ENCODE peak calls at places on chromosomes 4 and X, in ten cellular contexts. One of them, this sample, is unnamed.

GRCh38 chr4:126124817-126125216 is 810.1 kb downstream of the FAT4 start:
- DNase-seq in activated T-cell treated with anti-CD3 and anti-CD28 coated beads for 1 hour: no peak
- DNase-seq in activated naive CD4-positive, alpha-beta T cell: no peak
- DNase-seq in stimulated activated CD4-positive, alpha-beta T cell treated with anti-CD3 and anti-CD28 coated beads, TNF-alpha, amount 100 ng/mL, for 1 hour: no peak
- DNase-seq in A673: no peak
- DNase-seq in stimulated activated naive CD8-positive, alpha-beta T cell treated with anti-CD3 and anti-CD28 coated beads, Interleukin-15, Interleukin-2, amounts not matched to agents 100 U/mL and 50 U/mL, for 24 hours: no peak
- DNase-seq in uterus: no peak
- DNase-seq in D341Med: no peak
- DNase-seq in activated CD4-positive, CD25-positive, alpha-beta regulatory T cell treated with anti-CD3 and anti-CD28 coated beads, Interleukin-2, amount 50 U/mL, for 72 hours: no peak
- DNase-seq in endothelial cell: no peak
- DNase-seq in this sample: no peak

GRCh38 chrX:95764972-95765451 is 919.6 kb upstream of the DIAPH2 start:
- DNase-seq in activated CD4-positive, CD25-positive, alpha-beta regulatory T cell treated with anti-CD3 and anti-CD28 coated beads, Interleukin-2, amount 50 U/mL, for 72 hours: no peak
- DNase-seq in activated naive CD4-positive, alpha-beta T cell: no peak
- DNase-seq in D341Med: peak; percentile 32
- DNase-seq in endothelial cell: no peak
- DNase-seq in uterus: no peak
- DNase-seq in stimulated activated naive CD8-positive, alpha-beta T cell treated with anti-CD3 and anti-CD28 coated beads, Interleukin-15, Interleukin-2, amounts not matched to agents 100 U/mL and 50 U/mL, for 24 hours: no peak
- DNase-seq in stimulated activated CD4-positive, alpha-beta T cell treated with anti-CD3 and anti-CD28 coated beads, TNF-alpha, amount 100 ng/mL, for 1 hour: no peak
- DNase-seq in activated T-cell treated with anti-CD3 and anti-CD28 coated beads for 1 hour: no peak
- DNase-seq in A673: peak; percentile 74
- DNase-seq in this sample: peak; percentile 61

GRCh38 chr4:78776031-78776728 is at the start of gene BMP2K:
- DNase-seq in activated naive CD4-positive, alpha-beta T cell: peak; percentile 86
- DNase-seq in D341Med: peak; percentile 96
- DNase-seq in A673: peak; percentile 75
- DNase-seq in activated T-cell treated with anti-CD3 and anti-CD28 coated beads for 1 hour: peak; percentile 65
- DNase-seq in uterus: peak; percentile 81
- DNase-seq in stimulated activated CD4-positive, alpha-beta T cell treated with anti-CD3 and anti-CD28 coated beads, TNF-alpha, amount 100 ng/mL, for 1 hour: peak; percentile 62
- DNase-seq in stimulated activated naive CD8-positive, alpha-beta T cell treated with anti-CD3 and anti-CD28 coated beads, Interleukin-15, Interleukin-2, amounts not matched to agents 100 U/mL and 50 U/mL, for 24 hours: peak; percentile 82
- DNase-seq in endothelial cell: peak; percentile 89
- DNase-seq in activated CD4-positive, CD25-positive, alpha-beta regulatory T cell treated with anti-CD3 and anti-CD28 coated beads, Interleukin-2, amount 50 U/mL, for 72 hours: peak; percentile 84
- DNase-seq in this sample: peak; percentile 83

GRCh38 chr4:128355301-128355700 is 67.7 kb upstream of the PGRMC2 start:
- DNase-seq in activated naive CD4-positive, alpha-beta T cell: no peak
- DNase-seq in activated T-cell treated with anti-CD3 and anti-CD28 coated beads for 1 hour: no peak
- DNase-seq in stimulated activated naive CD8-positive, alpha-beta T cell treated with anti-CD3 and anti-CD28 coated beads, Interleukin-15, Interleukin-2, amounts not matched to agents 100 U/mL and 50 U/mL, for 24 hours: no peak
- DNase-seq in D341Med: no peak
- DNase-seq in stimulated activated CD4-positive, alpha-beta T cell treated with anti-CD3 and anti-CD28 coated beads, TNF-alpha, amount 100 ng/mL, for 1 hour: no peak
- DNase-seq in activated CD4-positive, CD25-positive, alpha-beta regulatory T cell treated with anti-CD3 and anti-CD28 coated beads, Interleukin-2, amount 50 U/mL, for 72 hours: no peak
- DNase-seq in A673: peak; percentile 14
- DNase-seq in uterus: no peak
- DNase-seq in endothelial cell: no peak
- DNase-seq in this sample: no peak

GRCh38 chr4:82371398-82371972 is 2.3 kb downstream of the HNRNPD start:
- DNase-seq in stimulated activated naive CD8-positive, alpha-beta T cell treated with anti-CD3 and anti-CD28 coated beads, Interleukin-15, Interleukin-2, amounts not matched to agents 100 U/mL and 50 U/mL, for 24 hours: no peak
- DNase-seq in activated naive CD4-positive, alpha-beta T cell: no peak
- DNase-seq in uterus: no peak
- DNase-seq in activated CD4-positive, CD25-positive, alpha-beta regulatory T cell treated with anti-CD3 and anti-CD28 coated beads, Interleukin-2, amount 50 U/mL, for 72 hours: no peak
- DNase-seq in A673: peak; percentile 15
- DNase-seq in endothelial cell: no peak
- DNase-seq in stimulated activated CD4-positive, alpha-beta T cell treated with anti-CD3 and anti-CD28 coated beads, TNF-alpha, amount 100 ng/mL, for 1 hour: no peak
- DNase-seq in D341Med: peak; percentile 44
- DNase-seq in activated T-cell treated with anti-CD3 and anti-CD28 coated beads for 1 hour: no peak
- DNase-seq in this sample: no peak

GRCh38 chr4:152385551-152385950 is 150.3 kb downstream of the FBXW7 start:
- DNase-seq in activated T-cell treated with anti-CD3 and anti-CD28 coated beads for 1 hour: no peak
- DNase-seq in stimulated activated CD4-positive, alpha-beta T cell treated with anti-CD3 and anti-CD28 coated beads, TNF-alpha, amount 100 ng/mL, for 1 hour: no peak
- DNase-seq in endothelial cell: no peak
- DNase-seq in activated naive CD4-positive, alpha-beta T cell: no peak
- DNase-seq in uterus: no peak
- DNase-seq in stimulated activated naive CD8-positive, alpha-beta T cell treated with anti-CD3 and anti-CD28 coated beads, Interleukin-15, Interleukin-2, amounts not matched to agents 100 U/mL and 50 U/mL, for 24 hours: no peak
- DNase-seq in activated CD4-positive, CD25-positive, alpha-beta regulatory T cell treated with anti-CD3 and anti-CD28 coated beads, Interleukin-2, amount 50 U/mL, for 72 hours: no peak
- DNase-seq in D341Med: peak; percentile 23
- DNase-seq in A673: peak; percentile 25
- DNase-seq in this sample: peak; percentile 5

GRCh38 chr4:67674098-67674497 is 26.9 kb downstream of the UBA6 start:
- DNase-seq in A673: no peak
- DNase-seq in endothelial cell: no peak
- DNase-seq in stimulated activated CD4-positive, alpha-beta T cell treated with anti-CD3 and anti-CD28 coated beads, TNF-alpha, amount 100 ng/mL, for 1 hour: no peak
- DNase-seq in stimulated activated naive CD8-positive, alpha-beta T cell treated with anti-CD3 and anti-CD28 coated beads, Interleukin-15, Interleukin-2, amounts not matched to agents 100 U/mL and 50 U/mL, for 24 hours: no peak
- DNase-seq in D341Med: no peak
- DNase-seq in activated T-cell treated with anti-CD3 and anti-CD28 coated beads for 1 hour: no peak
- DNase-seq in activated naive CD4-positive, alpha-beta T cell: no peak
- DNase-seq in uterus: no peak
- DNase-seq in activated CD4-positive, CD25-positive, alpha-beta regulatory T cell treated with anti-CD3 and anti-CD28 coated beads, Interleukin-2, amount 50 U/mL, for 72 hours: no peak
- DNase-seq in this sample: peak; percentile 1

GRCh38 chr4:149522031-149522430 is 293.6 kb downstream of the IQCM start:
- DNase-seq in stimulated activated CD4-positive, alpha-beta T cell treated with anti-CD3 and anti-CD28 coated beads, TNF-alpha, amount 100 ng/mL, for 1 hour: no peak
- DNase-seq in activated CD4-positive, CD25-positive, alpha-beta regulatory T cell treated with anti-CD3 and anti-CD28 coated beads, Interleukin-2, amount 50 U/mL, for 72 hours: no peak
- DNase-seq in stimulated activated naive CD8-positive, alpha-beta T cell treated with anti-CD3 and anti-CD28 coated beads, Interleukin-15, Interleukin-2, amounts not matched to agents 100 U/mL and 50 U/mL, for 24 hours: no peak
- DNase-seq in activated naive CD4-positive, alpha-beta T cell: no peak
- DNase-seq in uterus: no peak
- DNase-seq in activated T-cell treated with anti-CD3 and anti-CD28 coated beads for 1 hour: no peak
- DNase-seq in A673: no peak
- DNase-seq in endothelial cell: no peak
- DNase-seq in D341Med: peak; percentile 44
- DNase-seq in this sample: peak; percentile 3

GRCh38 chr4:48985976-48986653 is at the start of gene CWH43:
- DNase-seq in stimulated activated naive CD8-positive, alpha-beta T cell treated with anti-CD3 and anti-CD28 coated beads, Interleukin-15, Interleukin-2, amounts not matched to agents 100 U/mL and 50 U/mL, for 24 hours: no peak
- DNase-seq in endothelial cell: peak; percentile 10
- DNase-seq in A673: no peak
- DNase-seq in D341Med: peak; percentile 33
- DNase-seq in activated T-cell treated with anti-CD3 and anti-CD28 coated beads for 1 hour: no peak
- DNase-seq in activated CD4-positive, CD25-positive, alpha-beta regulatory T cell treated with anti-CD3 and anti-CD28 coated beads, Interleukin-2, amount 50 U/mL, for 72 hours: no peak
- DNase-seq in stimulated activated CD4-positive, alpha-beta T cell treated with anti-CD3 and anti-CD28 coated beads, TNF-alpha, amount 100 ng/mL, for 1 hour: no peak
- DNase-seq in activated naive CD4-positive, alpha-beta T cell: no peak
- DNase-seq in uterus: no peak
- DNase-seq in this sample: no peak

GRCh38 chrX:71910526-71911022 is at the start of gene NHSL2:
- DNase-seq in stimulated activated CD4-positive, alpha-beta T cell treated with anti-CD3 and anti-CD28 coated beads, TNF-alpha, amount 100 ng/mL, for 1 hour: no peak
- DNase-seq in activated CD4-positive, CD25-positive, alpha-beta regulatory T cell treated with anti-CD3 and anti-CD28 coated beads, Interleukin-2, amount 50 U/mL, for 72 hours: no peak
- DNase-seq in activated T-cell treated with anti-CD3 and anti-CD28 coated beads for 1 hour: no peak
- DNase-seq in activated naive CD4-positive, alpha-beta T cell: peak; percentile 0
- DNase-seq in uterus: peak; percentile 34
- DNase-seq in stimulated activated naive CD8-positive, alpha-beta T cell treated with anti-CD3 and anti-CD28 coated beads, Interleukin-15, Interleukin-2, amounts not matched to agents 100 U/mL and 50 U/mL, for 24 hours: peak; percentile 19
- DNase-seq in endothelial cell: peak; percentile 36
- DNase-seq in D341Med: peak; percentile 79
- DNase-seq in A673: peak; percentile 26
- DNase-seq in this sample: peak; percentile 87

GRCh38 chrX:39705299-39705698 is 392.5 kb downstream of the BCOR start:
- DNase-seq in activated T-cell treated with anti-CD3 and anti-CD28 coated beads for 1 hour: no peak
- DNase-seq in stimulated activated CD4-positive, alpha-beta T cell treated with anti-CD3 and anti-CD28 coated beads, TNF-alpha, amount 100 ng/mL, for 1 hour: no peak
- DNase-seq in uterus: peak; percentile 83
- DNase-seq in stimulated activated naive CD8-positive, alpha-beta T cell treated with anti-CD3 and anti-CD28 coated beads, Interleukin-15, Interleukin-2, amounts not matched to agents 100 U/mL and 50 U/mL, for 24 hours: no peak
- DNase-seq in activated CD4-positive, CD25-positive, alpha-beta regulatory T cell treated with anti-CD3 and anti-CD28 coated beads, Interleukin-2, amount 50 U/mL, for 72 hours: no peak
- DNase-seq in activated naive CD4-positive, alpha-beta T cell: no peak
- DNase-seq in endothelial cell: no peak
- DNase-seq in D341Med: no peak
- DNase-seq in A673: peak; percentile 46
- DNase-seq in this sample: peak; percentile 37

GRCh38 chr4:76197971-76198410 is 15.6 kb downstream of the SCARB2 start:
- DNase-seq in activated naive CD4-positive, alpha-beta T cell: no peak
- DNase-seq in activated CD4-positive, CD25-positive, alpha-beta regulatory T cell treated with anti-CD3 and anti-CD28 coated beads, Interleukin-2, amount 50 U/mL, for 72 hours: no peak
- DNase-seq in stimulated activated naive CD8-positive, alpha-beta T cell treated with anti-CD3 and anti-CD28 coated beads, Interleukin-15, Interleukin-2, amounts not matched to agents 100 U/mL and 50 U/mL, for 24 hours: peak; percentile 39
- DNase-seq in D341Med: peak; percentile 79
- DNase-seq in uterus: peak; percentile 68
- DNase-seq in activated T-cell treated with anti-CD3 and anti-CD28 coated beads for 1 hour: no peak
- DNase-seq in stimulated activated CD4-positive, alpha-beta T cell treated with anti-CD3 and anti-CD28 coated beads, TNF-alpha, amount 100 ng/mL, for 1 hour: no peak
- DNase-seq in A673: no peak
- DNase-seq in endothelial cell: peak; percentile 10
- DNase-seq in this sample: peak; percentile 88